ENCODE peak calls at places on chromosome 17, in four cellular contexts. W is stimulated activated CD4-positive, alpha-beta T cell treated with anti-CD3 and anti-CD28 coated beads, Interleukin-4, amount 100 ng/mL, for 4 hours; H is naive thymus-derived CD4-positive, alpha-beta T cell; E is upper lobe of right lung. P is an unnamed sample.

GRCh38 chr17:69715656-69716055 is 301.2 kb downstream of the MAP2K6 start:
- DNase-seq in W (no peak), H (no peak), E (no peak), P (no peak)

GRCh38 chr17:44555056-44555455 is 2.2 kb upstream of the FZD2 start:
- DNase-seq in E (no peak), H (no peak), W (no peak), P (no peak)

GRCh38 chr17:42031584-42031983 is 11.7 kb downstream of the NKIRAS2 start:
- DNase-seq in W (no peak), E (no peak), H (no peak), P (no peak)

GRCh38 chr17:6639014-6639650 is 1.4 kb downstream of the KIAA0753 start:
- DNase-seq in W (no peak), H (peak), E (no peak), P (no peak)

GRCh38 chr17:65750678-65751077 is 189.2 kb upstream of the AXIN2 start:
- DNase-seq in E (peak), W (peak), H (peak), P (no peak)

GRCh38 chr17:19368119-19368660 is 5.7 kb upstream of the B9D1 start:
- DNase-seq in H (no peak), E (no peak), W (no peak), P (no peak)

GRCh38 chr17:21173543-21173942 is 40.4 kb downstream of the TMEM11 start:
- DNase-seq in E (no peak), W (no peak), H (no peak), P (no peak)

GRCh38 chr17:3910420-3911270 is 5.6 kb downstream of the P2RX1 start:
- DNase-seq in E (no peak), W (no peak), H (no peak), P (no peak)

GRCh38 chr17:40480501-40481003 is 20.9 kb downstream of the TNS4 start:
- DNase-seq in H (peak), E (no peak), W (peak), P (no peak)

GRCh38 chr17:12410721-12411120 is 255.0 kb upstream of the MYOCD start:
- DNase-seq in E (no peak), W (no peak), H (no peak), P (no peak)

GRCh38 chr17:10125761-10126553 is 72.4 kb downstream of the GAS7 start:
- DNase-seq in H (no peak), E (peak), W (no peak), P (no peak)

GRCh38 chr17:80844418-80844990 is 147.1 kb upstream of the CHMP6 start:
- DNase-seq in W (no peak), H (no peak), E (peak), P (no peak)